ENCODE peak calls at places on chromosomes 13 and 19, in five cellular contexts. Y, X, D, U and E are unnamed samples.

GRCh38 chr19:53545271-53546065 is 7.5 kb downstream of the ZNF331 start:
- DNase-seq in Y (peak; percentile 92), X (no peak), D (no peak), U (no peak), E (peak; percentile 17)

GRCh38 chr13:32278456-32278855 is 36.7 kb downstream of the ZAR1L start:
- DNase-seq in Y (no peak), X (no peak), D (no peak), U (no peak), E (no peak)

GRCh38 chr19:47615230-47615629 is 6.3 kb downstream of the BICRA start:
- DNase-seq in Y (no peak), X (no peak), D (no peak), U (no peak), E (no peak)

GRCh38 chr13:71360041-71360440 is 507.0 kb downstream of the DACH1 start:
- DNase-seq in Y (no peak), X (no peak), D (no peak), U (no peak), E (no peak)

GRCh38 chr13:37348916-37349653 is 243.6 kb upstream of the CSNK1A1L start:
- DNase-seq in Y (no peak), X (no peak), D (no peak), U (no peak), E (no peak)

GRCh38 chr19:16319466-16319865 is 5.2 kb upstream of the KLF2 start:
- DNase-seq in Y (no peak), X (no peak), D (no peak), U (no peak), E (no peak)

GRCh38 chr19:58545286-58546068 is 1.6 kb downstream of the TRIM28 start:
- DNase-seq in Y (no peak), X (no peak), D (no peak), U (no peak), E (no peak)

GRCh38 chr13:73274147-73274546 is 215.3 kb downstream of the KLF5 start:
- DNase-seq in Y (no peak), X (no peak), D (no peak), U (no peak), E (no peak)

GRCh38 chr13:91922969-91923592 is 524.7 kb downstream of the GPC5 start:
- DNase-seq in Y (no peak), X (no peak), D (no peak), U (no peak), E (no peak)

GRCh38 chr13:113794086-113794485 is 35.1 kb downstream of the TMEM255B start:
- DNase-seq in Y (no peak), X (no peak), D (no peak), U (no peak), E (no peak)

GRCh38 chr13:103349664-103350063 is 283.4 kb upstream of the SLC10A2 start:
- DNase-seq in Y (no peak), X (no peak), D (no peak), U (peak; percentile 36), E (no peak)

GRCh38 chr19:17775991-17776803 is 18.7 kb upstream of the B3GNT3 start:
- DNase-seq in Y (no peak), X (no peak), D (no peak), U (no peak), E (no peak)

GRCh38 chr19:18972851-18973250 is 31.8 kb upstream of the HOMER3 start:
- DNase-seq in Y (no peak), X (no peak), D (no peak), U (no peak), E (no peak)

GRCh38 chr13:74424455-74424854 is 290.3 kb upstream of the KLF12 start:
- DNase-seq in Y (no peak), X (no peak), D (no peak), U (no peak), E (no peak)

GRCh38 chr19:588093-588742 is 1.5 kb upstream of the HCN2 start:
- DNase-seq in Y (peak; percentile 91), X (peak; percentile 73), D (peak; percentile 44), U (peak; percentile 73), E (no peak)

GRCh38 chr13:71355010-71355409 is 512.0 kb downstream of the DACH1 start:
- DNase-seq in Y (no peak), X (no peak), D (no peak), U (no peak), E (no peak)

GRCh38 chr13:39682310-39682709 is 26.8 kb downstream of the COG6 start:
- DNase-seq in Y (no peak), X (no peak), D (no peak), U (no peak), E (no peak)

GRCh38 chr13:80030491-80030890 is 310.4 kb downstream of the SPRY2 start:
- DNase-seq in Y (no peak), X (no peak), D (no peak), U (peak; percentile 15), E (no peak)

GRCh38 chr19:51142119-51142518 is at the start of gene SIGLEC7:
- DNase-seq in Y (no peak), X (no peak), D (no peak), U (peak; percentile 45), E (peak; percentile 69)

GRCh38 chr13:48233097-48233885 is at the start of gene ITM2B:
- DNase-seq in Y (peak; percentile 64), X (peak; percentile 55), D (no peak), U (peak; percentile 84), E (peak; percentile 78)

GRCh38 chr19:31377736-31378135 is 28.5 kb upstream of the TSHZ3 start:
- DNase-seq in Y (no peak), X (no peak), D (no peak), U (no peak), E (no peak)

GRCh38 chr19:4803736-4804695 is 12.5 kb downstream of the FEM1A start:
- DNase-seq in Y (no peak), X (peak; percentile 71), D (peak; percentile 43), U (peak; percentile 55), E (peak; percentile 84)

GRCh38 chr13:60509601-60510386 is 112.8 kb downstream of the TDRD3 start:
- DNase-seq in Y (no peak), X (no peak), D (no peak), U (no peak), E (no peak)

GRCh38 chr13:40438999-40439797 is 227.2 kb downstream of the FOXO1 start:
- DNase-seq in Y (no peak), X (peak; percentile 45), D (no peak), U (no peak), E (no peak)

GRCh38 chr19:45876161-45876410 is 9.9 kb downstream of the IRF2BP1 start:
- DNase-seq in Y (no peak), X (no peak), D (no peak), U (no peak), E (no peak)

GRCh38 chr19:7703332-7703731 is 1.4 kb upstream of the FCER2 start:
- DNase-seq in Y (no peak), X (no peak), D (no peak), U (no peak), E (no peak)

GRCh38 chr19:40758491-40758890 is 7.5 kb downstream of the SNRPA start:
- DNase-seq in Y (no peak), X (no peak), D (no peak), U (no peak), E (no peak)

GRCh38 chr13:66689628-66690027 is 540.5 kb downstream of the PCDH9 start:
- DNase-seq in Y (no peak), X (no peak), D (no peak), U (no peak), E (no peak)

GRCh38 chr13:108376308-108376707 is 106.8 kb downstream of the TNFSF13B start:
- DNase-seq in Y (no peak), X (no peak), D (no peak), U (no peak), E (no peak)

GRCh38 chr13:75226755-75227435 is 255.1 kb downstream of the TBC1D4 start:
- DNase-seq in Y (peak; percentile 44), X (no peak), D (no peak), U (no peak), E (no peak)